ENCODE peak calls at places on chromosomes 5 and 9, in four cellular contexts. One of them, this sample, is unnamed.
A peak's percentile ranks its signal among the peaks of the same experiment; 100 is the strongest.

GRCh38 chr5:14156611-14157493 is 13.7 kb downstream of the TRIO start:
- DNase-seq in NCI-H345: no peak
- DNase-seq in substantia nigra: no peak
- DNase-seq in neural crest cell: no peak
- DNase-seq in this sample: no peak

GRCh38 chr9:113617550-113617949 is 154.0 kb downstream of the RGS3 start:
- DNase-seq in NCI-H345: no peak
- DNase-seq in substantia nigra: no peak
- DNase-seq in neural crest cell: no peak
- DNase-seq in this sample: no peak

GRCh38 chr5:121962943-121963342 is 1.2 kb downstream of the SRFBP1 start:
- DNase-seq in NCI-H345: no peak
- DNase-seq in substantia nigra: no peak
- DNase-seq in neural crest cell: no peak
- DNase-seq in this sample: no peak

GRCh38 chr5:32805966-32806626 is 95.0 kb downstream of the NPR3 start:
- DNase-seq in NCI-H345: no peak
- DNase-seq in substantia nigra: no peak
- DNase-seq in neural crest cell: no peak
- DNase-seq in this sample: no peak

GRCh38 chr5:181041043-181041442 is 977 bp downstream of the BTNL9 start:
- DNase-seq in NCI-H345: no peak
- DNase-seq in substantia nigra: no peak
- DNase-seq in neural crest cell: no peak
- DNase-seq in this sample: no peak

GRCh38 chr9:97943308-97943855 is 5.4 kb upstream of the HEMGN start:
- DNase-seq in NCI-H345: no peak
- DNase-seq in substantia nigra: no peak
- DNase-seq in neural crest cell: no peak
- DNase-seq in this sample: no peak

GRCh38 chr5:85148701-85149100 is 764.0 kb upstream of the EDIL3 start:
- DNase-seq in NCI-H345: no peak
- DNase-seq in substantia nigra: no peak
- DNase-seq in neural crest cell: no peak
- DNase-seq in this sample: no peak

GRCh38 chr5:115309751-115310370 is 13.4 kb upstream of the CCDC112 start:
- DNase-seq in NCI-H345: peak; percentile 22
- DNase-seq in substantia nigra: no peak
- DNase-seq in neural crest cell: no peak
- DNase-seq in this sample: peak; percentile 23

GRCh38 chr9:37410354-37410861 is 12.1 kb upstream of the GRHPR start:
- DNase-seq in NCI-H345: no peak
- DNase-seq in substantia nigra: no peak
- DNase-seq in neural crest cell: no peak
- DNase-seq in this sample: no peak

GRCh38 chr9:113668057-113668456 is 204.5 kb downstream of the RGS3 start:
- DNase-seq in NCI-H345: no peak
- DNase-seq in substantia nigra: no peak
- DNase-seq in neural crest cell: no peak
- DNase-seq in this sample: no peak

GRCh38 chr9:2181794-2182193 is 166.6 kb downstream of the SMARCA2 start:
- DNase-seq in NCI-H345: no peak
- DNase-seq in substantia nigra: peak; percentile 2
- DNase-seq in neural crest cell: peak; percentile 26
- DNase-seq in this sample: no peak

GRCh38 chr5:92265804-92266203 is 882.7 kb upstream of the ARRDC3 start:
- DNase-seq in NCI-H345: no peak
- DNase-seq in substantia nigra: no peak
- DNase-seq in neural crest cell: no peak
- DNase-seq in this sample: no peak

GRCh38 chr9:4787876-4788275 is 4.9 kb upstream of the RCL1 start:
- DNase-seq in NCI-H345: no peak
- DNase-seq in substantia nigra: no peak
- DNase-seq in neural crest cell: no peak
- DNase-seq in this sample: no peak

GRCh38 chr5:89300426-89300970 is 417.5 kb upstream of the MEF2C start:
- DNase-seq in NCI-H345: no peak
- DNase-seq in substantia nigra: no peak
- DNase-seq in neural crest cell: no peak
- DNase-seq in this sample: no peak

GRCh38 chr5:159050408-159051091 is 49.2 kb downstream of the EBF1 start:
- DNase-seq in NCI-H345: no peak
- DNase-seq in substantia nigra: no peak
- DNase-seq in neural crest cell: no peak
- DNase-seq in this sample: no peak

GRCh38 chr9:27059907-27060306 is 49.1 kb upstream of the TEK start:
- DNase-seq in NCI-H345: no peak
- DNase-seq in substantia nigra: no peak
- DNase-seq in neural crest cell: no peak
- DNase-seq in this sample: peak; percentile 7

GRCh38 chr5:55933377-55934116 is 61.2 kb downstream of the IL6ST start:
- DNase-seq in NCI-H345: no peak
- DNase-seq in substantia nigra: no peak
- DNase-seq in neural crest cell: no peak
- DNase-seq in this sample: no peak

GRCh38 chr5:96285823-96286222 is 147.2 kb downstream of the PCSK1 start:
- DNase-seq in NCI-H345: no peak
- DNase-seq in substantia nigra: no peak
- DNase-seq in neural crest cell: no peak
- DNase-seq in this sample: no peak

GRCh38 chr5:10656176-10656830 is 92.4 kb downstream of the ANKRD33B start:
- DNase-seq in NCI-H345: no peak
- DNase-seq in substantia nigra: no peak
- DNase-seq in neural crest cell: no peak
- DNase-seq in this sample: no peak

GRCh38 chr9:33289501-33289900 is 815 bp upstream of the NFX1 start:
- DNase-seq in NCI-H345: no peak
- DNase-seq in substantia nigra: peak; percentile 10
- DNase-seq in neural crest cell: no peak
- DNase-seq in this sample: no peak

GRCh38 chr9:70411930-70412677 is 2.4 kb downstream of the KLF9 start:
- DNase-seq in NCI-H345: no peak
- DNase-seq in substantia nigra: peak; percentile 53
- DNase-seq in neural crest cell: no peak
- DNase-seq in this sample: no peak

GRCh38 chr5:180831139-180832080 is 28.8 kb upstream of the MGAT1 start:
- DNase-seq in NCI-H345: peak; percentile 76
- DNase-seq in substantia nigra: peak; percentile 80
- DNase-seq in neural crest cell: peak; percentile 61
- DNase-seq in this sample: peak; percentile 65

GRCh38 chr9:99092643-99093491 is 12.0 kb upstream of the TGFBR1 start:
- DNase-seq in NCI-H345: no peak
- DNase-seq in substantia nigra: no peak
- DNase-seq in neural crest cell: no peak
- DNase-seq in this sample: no peak

GRCh38 chr5:80961376-80962281 is 1.5 kb downstream of the RASGRF2 start:
- DNase-seq in NCI-H345: no peak
- DNase-seq in substantia nigra: no peak
- DNase-seq in neural crest cell: no peak
- DNase-seq in this sample: no peak

GRCh38 chr5:39521945-39522590 is 97.3 kb upstream of the DAB2 start:
- DNase-seq in NCI-H345: no peak
- DNase-seq in substantia nigra: no peak
- DNase-seq in neural crest cell: no peak
- DNase-seq in this sample: no peak

GRCh38 chr9:136728080-136728547 is 14.6 kb downstream of the LCN10 start:
- DNase-seq in NCI-H345: peak; percentile 82
- DNase-seq in substantia nigra: peak; percentile 70
- DNase-seq in neural crest cell: peak; percentile 93
- DNase-seq in this sample: peak; percentile 63

GRCh38 chr5:65696892-65697291 is 25.0 kb downstream of the SGTB start:
- DNase-seq in NCI-H345: no peak
- DNase-seq in substantia nigra: no peak
- DNase-seq in neural crest cell: no peak
- DNase-seq in this sample: no peak